ENCODE peak calls at places on chromosomes 13 and 19, in six cellular contexts. X is HepG2, D is HCT116, L is H1, J is GM12878, O is SK-N-SH. T is an unnamed sample.

GRCh38 chr19:37329686-37330085 is 41.2 kb upstream of the ZNF527 start:
- DNase-seq in X (peak), O (peak), D (no peak), L (no peak), J (no peak), T (no peak)

GRCh38 chr13:89027694-89028306 is 1356.6 kb downstream of the SLITRK5 start:
- DNase-seq in X (no peak), J (no peak), O (no peak), L (no peak), D (no peak), T (no peak)

GRCh38 chr19:33767898-33768413 is 28.7 kb upstream of the KCTD15 start:
- DNase-seq in L (peak), O (no peak), J (no peak), X (peak), D (no peak), T (peak)

GRCh38 chr19:55483681-55484361 is 1.2 kb upstream of the NAT14 start:
- DNase-seq in O (no peak), X (no peak), J (no peak), D (no peak), L (no peak), T (no peak)

GRCh38 chr13:113804017-113804702 is 45.1 kb downstream of the TMEM255B start:
- DNase-seq in O (no peak), J (no peak), L (no peak), D (no peak), X (no peak), T (no peak)

GRCh38 chr13:49641810-49642291 is 13.5 kb downstream of the ARL11 start:
- DNase-seq in X (no peak), L (no peak), D (no peak), O (no peak), J (no peak), T (no peak)

GRCh38 chr13:23790591-23791170 is 98.5 kb downstream of the MIPEP start:
- DNase-seq in X (no peak), O (no peak), J (no peak), D (no peak), L (no peak), T (no peak)

GRCh38 chr13:31322025-31322424 is 122.2 kb downstream of the B3GLCT start:
- DNase-seq in D (no peak), J (no peak), O (no peak), L (no peak), X (no peak), T (no peak)

GRCh38 chr13:92677571-92677970 is 549.0 kb upstream of the GPC6 start:
- DNase-seq in L (no peak), O (no peak), D (no peak), X (no peak), J (no peak), T (no peak)

GRCh38 chr19:46603195-46603637 is 2.1 kb downstream of the CALM3 start:
- DNase-seq in O (peak), J (no peak), D (no peak), L (no peak), X (peak), T (no peak)

GRCh38 chr19:45009625-45010255 is 8.5 kb downstream of the RELB start:
- DNase-seq in L (no peak), J (no peak), D (no peak), O (no peak), X (no peak), T (no peak)

GRCh38 chr13:64753606-64754005 is 2476.5 kb downstream of the PCDH9 start:
- DNase-seq in L (no peak), O (no peak), D (no peak), X (no peak), J (no peak), T (no peak)

GRCh38 chr19:13208964-13209796 is 59.0 kb downstream of the IER2 start:
- DNase-seq in D (no peak), O (no peak), L (no peak), J (no peak), X (no peak), T (no peak)

GRCh38 chr19:22332924-22333323 is 46.7 kb downstream of the ZNF729 start:
- DNase-seq in O (no peak), D (no peak), J (no peak), X (no peak), L (no peak), T (no peak)

GRCh38 chr13:75647126-75647784 is 11.1 kb downstream of the LMO7 start:
- DNase-seq in X (no peak), L (no peak), D (no peak), O (no peak), J (peak), T (no peak)

GRCh38 chr13:67156718-67157049 is 73.5 kb downstream of the PCDH9 start:
- DNase-seq in X (no peak), O (no peak), J (no peak), D (no peak), L (no peak), T (no peak)

GRCh38 chr13:26531751-26532150 is 25.7 kb upstream of the WASF3 start:
- DNase-seq in X (no peak), L (no peak), O (no peak), J (no peak), D (no peak), T (no peak)

GRCh38 chr13:30158774-30159445 is 148.4 kb downstream of the KATNAL1 start:
- DNase-seq in X (no peak), J (no peak), L (no peak), D (no peak), O (no peak), T (no peak)

GRCh38 chr19:54439174-54439851 is 9.7 kb upstream of the LENG8 start:
- DNase-seq in O (peak), L (no peak), X (peak), J (no peak), D (no peak), T (no peak)

GRCh38 chr19:44939668-44940067 is 2.4 kb upstream of the APOC4 start:
- DNase-seq in D (no peak), X (peak), L (no peak), O (no peak), J (no peak), T (no peak)

GRCh38 chr19:50313812-50314536 is 15.2 kb downstream of the KCNC3 start:
- DNase-seq in J (no peak), D (no peak), O (peak), L (no peak), X (no peak), T (no peak)

GRCh38 chr19:38045554-38046253 is 138.7 kb downstream of the SIPA1L3 start:
- DNase-seq in X (no peak), L (no peak), D (no peak), O (no peak), J (no peak), T (no peak)

GRCh38 chr19:13849991-13850909 is 26.7 kb upstream of the NANOS3 start:
- DNase-seq in J (no peak), D (no peak), X (peak), L (no peak), O (peak), T (peak)

GRCh38 chr13:109301711-109302110 is 484.7 kb downstream of the IRS2 start:
- DNase-seq in J (no peak), L (no peak), X (no peak), O (peak), D (no peak), T (no peak)

GRCh38 chr13:111262281-111262680 is 58.2 kb upstream of the TEX29 start:
- DNase-seq in J (no peak), O (no peak), X (no peak), L (no peak), D (no peak), T (no peak)

GRCh38 chr13:83987394-83987793 is 105.1 kb upstream of the SLITRK1 start:
- DNase-seq in L (no peak), X (no peak), O (no peak), J (no peak), D (no peak), T (no peak)

GRCh38 chr19:36423925-36424324 is 5.5 kb upstream of the ZFP82 start:
- DNase-seq in X (no peak), J (no peak), D (no peak), O (no peak), L (no peak), T (no peak)

GRCh38 chr19:7295912-7296486 is 1.8 kb upstream of the INSR start:
- DNase-seq in L (no peak), J (no peak), O (no peak), X (peak), D (no peak), T (no peak)

GRCh38 chr13:26867451-26868067 is 107.0 kb upstream of the GPR12 start:
- DNase-seq in O (no peak), X (no peak), D (no peak), J (no peak), L (no peak), T (no peak)

GRCh38 chr13:110265682-110266430 is 41.1 kb downstream of the COL4A1 start:
- DNase-seq in D (no peak), O (peak), J (no peak), X (no peak), L (no peak), T (no peak)

GRCh38 chr19:48378194-48378570 is 13.2 kb downstream of the KDELR1 start:
- DNase-seq in J (no peak), L (no peak), O (no peak), D (no peak), X (no peak), T (no peak)

GRCh38 chr13:106398289-106398688 is 137.2 kb downstream of the EFNB2 start:
- DNase-seq in X (no peak), L (no peak), O (no peak), J (no peak), D (no peak), T (no peak)

GRCh38 chr13:107117327-107118012 is 549.5 kb upstream of the ARGLU1 start:
- DNase-seq in D (no peak), J (no peak), L (no peak), X (peak), O (no peak), T (no peak)

GRCh38 chr19:48029431-48029830 is 14.4 kb downstream of the CABP5 start:
- DNase-seq in O (no peak), L (no peak), J (no peak), D (no peak), X (no peak), T (no peak)

GRCh38 chr13:36480726-36481485 is 48.6 kb downstream of the CCNA1 start:
- DNase-seq in D (no peak), X (no peak), O (no peak), J (no peak), L (no peak), T (no peak)

GRCh38 chr13:105915451-105915850 is 620.0 kb downstream of the EFNB2 start:
- DNase-seq in D (no peak), J (no peak), O (no peak), X (no peak), L (no peak), T (no peak)

GRCh38 chr13:24675806-24676570 is 4.2 kb upstream of the ATP12A start:
- DNase-seq in X (no peak), L (no peak), D (no peak), O (no peak), J (no peak), T (no peak)

GRCh38 chr13:97344250-97345175 is 89.5 kb upstream of the RAP2A start:
- DNase-seq in O (peak), J (no peak), L (no peak), X (peak), D (peak), T (no peak)

GRCh38 chr13:95710313-95710712 is 33.4 kb downstream of the DNAJC3 start:
- DNase-seq in O (no peak), L (no peak), J (no peak), X (no peak), D (no peak), T (no peak)

GRCh38 chr13:43132911-43133310 is 109.5 kb downstream of the DNAJC15 start:
- DNase-seq in O (no peak), J (no peak), L (no peak), X (no peak), D (no peak), T (no peak)

GRCh38 chr19:1094978-1095701 is at the start of gene POLR2E:
- DNase-seq in O (peak), X (peak), D (peak), L (peak), J (peak), T (peak)

GRCh38 chr19:1093811-1094553 is 1.2 kb downstream of the POLR2E start:
- DNase-seq in D (no peak), J (no peak), O (no peak), X (peak), L (no peak), T (no peak)

GRCh38 chr19:1091544-1092175 is 3.5 kb downstream of the POLR2E start:
- DNase-seq in D (no peak), L (no peak), J (no peak), O (no peak), X (no peak), T (no peak)

GRCh38 chr19:1094655-1094977 is 559 bp downstream of the POLR2E start:
- DNase-seq in J (no peak), L (no peak), D (no peak), O (peak), X (no peak), T (no peak)

GRCh38 chr19:1093330-1093729 is 1.8 kb downstream of the POLR2E start:
- DNase-seq in L (no peak), J (no peak), X (no peak), D (no peak), O (no peak), T (no peak)
- H3K4me3 ChIP-seq in L (peak), J (peak), X (peak), D (no peak), O (no peak), T (no peak)

GRCh38 chr13:98674968-98675528 is 77.4 kb downstream of the SLC15A1 start:
- DNase-seq in J (no peak), X (no peak), O (no peak), L (no peak), D (no peak), T (no peak)

GRCh38 chr13:98677398-98677797 is 75.1 kb downstream of the SLC15A1 start:
- DNase-seq in D (no peak), X (no peak), J (no peak), L (no peak), O (no peak), T (no peak)

GRCh38 chr13:98676239-98676638 is 76.2 kb downstream of the SLC15A1 start:
- DNase-seq in L (no peak), O (no peak), J (no peak), D (no peak), X (no peak), T (no peak)

GRCh38 chr13:98675837-98676236 is 76.6 kb downstream of the SLC15A1 start:
- DNase-seq in L (no peak), J (no peak), O (no peak), D (no peak), X (no peak), T (no peak)

DNA sequence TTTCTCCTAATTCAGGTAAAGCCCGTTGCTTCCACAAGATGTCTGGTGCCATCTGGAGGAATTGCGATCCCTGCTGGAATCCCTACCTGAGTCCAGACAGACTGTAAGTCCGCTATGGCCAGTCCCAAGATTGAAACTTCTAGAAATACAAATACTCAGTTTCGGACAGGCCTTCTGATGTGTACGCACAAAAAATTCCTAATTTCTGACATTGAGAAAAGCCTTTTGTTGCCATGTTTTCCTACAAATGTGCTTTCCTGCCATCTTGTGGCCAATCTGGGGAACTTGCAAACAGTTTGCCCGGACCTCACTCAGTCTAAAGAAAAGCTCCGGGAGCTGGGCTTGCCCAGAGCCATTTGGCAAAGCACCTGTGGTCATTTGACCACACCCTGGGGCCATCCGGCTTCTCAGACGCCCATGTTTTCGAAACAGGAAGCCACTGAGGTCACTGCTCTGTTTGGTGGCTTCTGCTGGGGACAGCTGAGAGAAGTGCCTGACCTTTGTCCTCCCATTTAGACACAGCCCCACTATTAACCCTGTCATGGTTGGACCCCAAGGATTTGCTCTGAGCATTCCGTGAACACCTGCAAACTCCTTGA is 79.4 kb downstream of the SLC15A1 start:
- DNase-seq in X (peak), O (peak), L (peak), J (peak), D (peak), T (peak)
- TF ChIP-seq YY1 in X (no peak), O (peak), L (no peak), J (peak), D (no peak), T (no peak)

GRCh38 chr19:18802354-18802753 is 11.2 kb upstream of the COMP start:
- DNase-seq in D (no peak), X (peak), O (peak), J (no peak), L (no peak), T (peak)
- H3K9ac ChIP-seq in D (no peak), X (no peak), O (no peak), J (no peak), L (no peak), T (peak)

GRCh38 chr19:10894911-10895213 is 23.5 kb downstream of the CARM1 start:
- DNase-seq in J (no peak), D (no peak), O (no peak), X (no peak), L (no peak), T (no peak)

GRCh38 chr19:10898633-10899032 is 27.3 kb downstream of the CARM1 start:
- DNase-seq in J (no peak), X (no peak), D (no peak), L (no peak), O (no peak), T (no peak)

GRCh38 chr19:10895363-10895762 is 24.0 kb downstream of the CARM1 start:
- DNase-seq in X (no peak), O (no peak), L (no peak), D (no peak), J (no peak), T (no peak)

GRCh38 chr19:10896851-10897526 is 25.6 kb downstream of the CARM1 start:
- DNase-seq in O (no peak), L (no peak), D (no peak), J (no peak), X (peak), T (no peak)

DNA sequence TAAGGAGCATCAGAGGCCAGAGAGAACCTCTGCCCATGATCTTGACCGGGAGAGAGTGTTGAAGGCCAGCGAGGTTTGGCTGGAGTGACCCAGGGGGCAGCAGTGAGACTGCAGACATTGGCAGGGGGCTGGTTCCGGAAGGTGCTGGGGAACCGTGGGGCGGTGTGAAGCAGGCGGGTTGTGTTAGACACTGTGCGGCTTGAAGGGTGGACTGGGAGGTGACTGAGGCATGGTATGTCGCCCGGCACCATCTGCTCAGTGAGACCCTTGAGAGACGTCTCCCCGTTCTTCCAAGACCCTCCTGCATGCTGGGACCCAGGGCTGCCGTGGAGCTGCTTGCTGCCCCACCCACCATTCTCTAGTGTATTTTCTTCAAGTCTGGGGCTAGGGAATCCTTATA is 24.6 kb downstream of the CARM1 start:
- DNase-seq in L (no peak), O (no peak), X (no peak), J (no peak), D (no peak), T (no peak)
- H3K4me3 ChIP-seq in L (no peak), O (no peak), X (no peak), J (no peak), D (no peak), T (no peak)

GRCh38 chr13:93794197-93794885 is 567.7 kb downstream of the GPC6 start:
- DNase-seq in L (no peak), D (no peak), J (no peak), O (no peak), X (no peak), T (no peak)
- TF ChIP-seq YY1 in L (no peak), D (no peak), J (no peak), O (no peak), X (no peak), T (no peak)

GRCh38 chr13:46180393-46180792 is 1.6 kb downstream of the LCP1 start:
- DNase-seq in X (no peak), D (no peak), O (no peak), L (no peak), J (no peak), T (no peak)
- H3K9ac ChIP-seq in X (no peak), D (no peak), O (no peak), L (no peak), J (peak), T (no peak)

DNA sequence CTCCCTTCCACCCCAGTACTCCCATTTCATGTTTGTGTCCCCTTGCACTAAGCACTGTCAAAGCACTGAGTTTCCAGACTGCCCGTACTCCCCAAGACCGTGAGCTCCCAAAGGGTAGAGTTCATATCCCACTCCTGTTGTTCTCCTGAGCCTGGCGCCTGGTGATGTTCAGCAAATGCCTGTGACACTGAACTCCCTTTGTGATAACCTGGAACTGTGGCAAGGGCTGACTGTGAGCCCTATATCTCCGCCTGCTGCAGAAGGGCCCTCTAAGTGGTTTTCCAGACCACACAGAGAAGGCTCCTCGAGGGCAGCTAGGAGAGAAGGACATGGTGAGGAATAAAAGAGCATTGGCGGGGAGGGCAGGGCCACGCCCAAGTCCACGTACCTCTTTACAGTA is 67.5 kb downstream of the ATP7B start:
- DNase-seq in X (no peak), O (no peak), L (no peak), J (no peak), D (no peak), T (no peak)
- H3K4me3 ChIP-seq in X (no peak), O (no peak), L (no peak), J (no peak), D (no peak), T (no peak)

DNA sequence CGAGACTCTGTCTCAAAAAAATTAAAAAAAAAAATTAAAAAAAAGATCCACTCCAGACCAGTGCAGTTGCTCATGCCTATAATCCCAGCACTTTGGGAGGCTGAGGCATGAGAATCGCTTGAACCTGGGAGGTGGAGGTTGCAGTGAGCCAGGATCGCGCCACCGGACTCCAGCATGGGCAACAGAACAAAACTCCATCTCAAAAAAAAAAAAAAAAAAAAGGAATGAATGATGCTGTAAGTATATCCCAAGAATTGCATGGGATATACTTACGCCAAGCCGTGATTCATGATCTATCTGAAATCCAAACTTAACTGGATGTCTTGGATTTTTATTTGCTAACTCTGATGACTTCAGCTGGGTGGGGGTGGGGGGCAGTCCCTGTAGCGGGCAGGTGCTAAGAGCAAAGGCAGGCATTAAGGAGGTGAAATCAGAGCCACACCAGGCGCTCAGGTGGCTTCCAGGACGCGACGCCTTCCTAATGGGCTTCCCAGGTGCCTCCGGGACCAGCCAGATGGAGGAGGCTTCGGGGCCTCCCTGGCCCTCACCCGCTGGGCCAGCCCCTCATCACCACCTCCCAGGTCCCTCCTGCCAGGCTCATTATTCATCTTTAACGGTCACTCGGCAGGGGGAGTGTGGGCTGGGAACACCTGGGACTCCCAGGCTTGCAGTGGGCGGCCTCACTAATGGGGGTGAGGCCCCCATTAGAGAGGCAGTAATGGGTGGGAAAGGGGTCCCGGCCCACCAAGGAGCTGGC is 11.4 kb upstream of the FUT5 start:
- DNase-seq in J (no peak), O (no peak), L (no peak), X (no peak), D (no peak), T (no peak)
- TF ChIP-seq YY1 in J (no peak), O (no peak), L (no peak), X (no peak), D (no peak), T (no peak)

T was measured in NT2/D1.